ENCODE peak calls at places on chromosome 6, in five cellular contexts. D is transverse colon, Y is A549, L is heart left ventricle, Q is GM12891. E is an unnamed sample.

GRCh38 chr6:28982476-28983266 is 22.4 kb downstream of the ZNF311 start:
- DNase-seq in L (no peak), Q (no peak), Y (peak), D (no peak), E (no peak)

GRCh38 chr6:53112404-53112803 is 36.2 kb downstream of the GCM1 start:
- DNase-seq in Q (no peak), Y (peak), L (no peak), D (peak), E (no peak)

GRCh38 chr6:166443166-166443565 is 60.4 kb upstream of the MPC1 start:
- DNase-seq in D (no peak), L (no peak), Q (no peak), Y (no peak), E (no peak)

GRCh38 chr6:11586574-11586973 is 49.0 kb downstream of the TMEM170B start:
- DNase-seq in D (no peak), Y (peak), Q (no peak), L (no peak), E (no peak)

GRCh38 chr6:109059148-109059547 is 35.5 kb downstream of the SESN1 start:
- DNase-seq in Y (peak), Q (no peak), L (no peak), D (no peak), E (no peak)

GRCh38 chr6:161001421-161001820 is 9.9 kb downstream of the MAP3K4 start:
- DNase-seq in Q (no peak), Y (no peak), L (no peak), D (no peak), E (no peak)

GRCh38 chr6:104682722-104683643 is 176.7 kb downstream of the HACE1 start:
- DNase-seq in L (peak), D (peak), Q (peak), Y (peak), E (peak)

GRCh38 chr6:7157752-7158616 is 50.2 kb downstream of the RREB1 start:
- DNase-seq in L (no peak), Y (no peak), Q (no peak), D (no peak), E (no peak)

GRCh38 chr6:42093582-42094329 is 43.4 kb downstream of the TAF8 start:
- DNase-seq in Y (no peak), L (peak), Q (no peak), D (peak), E (no peak)

GRCh38 chr6:93105017-93105416 is 314.3 kb downstream of the EPHA7 start:
- DNase-seq in Q (no peak), D (no peak), L (no peak), Y (no peak), E (no peak)

GRCh38 chr6:83514877-83515466 is 2.6 kb downstream of the PRSS35 start:
- DNase-seq in Q (no peak), L (no peak), D (no peak), Y (peak), E (no peak)

GRCh38 chr6:900716-901605 is 208.0 kb upstream of the EXOC2 start:
- DNase-seq in Y (peak), L (no peak), Q (no peak), D (no peak), E (peak)

GRCh38 chr6:165751486-165751885 is 88.4 kb upstream of the PDE10A start:
- DNase-seq in Q (no peak), D (no peak), L (no peak), Y (no peak), E (no peak)

GRCh38 chr6:22413681-22414305 is 117.0 kb upstream of the PRL start:
- DNase-seq in Y (no peak), D (no peak), L (no peak), Q (no peak), E (no peak)

GRCh38 chr6:144797881-144798589 is 512.9 kb downstream of the UTRN start:
- DNase-seq in Y (peak), D (no peak), Q (no peak), L (no peak), E (no peak)

GRCh38 chr6:169932491-169932890 is 181.1 kb downstream of the ERMARD start:
- DNase-seq in Q (no peak), D (no peak), Y (no peak), L (no peak), E (no peak)

DNA sequence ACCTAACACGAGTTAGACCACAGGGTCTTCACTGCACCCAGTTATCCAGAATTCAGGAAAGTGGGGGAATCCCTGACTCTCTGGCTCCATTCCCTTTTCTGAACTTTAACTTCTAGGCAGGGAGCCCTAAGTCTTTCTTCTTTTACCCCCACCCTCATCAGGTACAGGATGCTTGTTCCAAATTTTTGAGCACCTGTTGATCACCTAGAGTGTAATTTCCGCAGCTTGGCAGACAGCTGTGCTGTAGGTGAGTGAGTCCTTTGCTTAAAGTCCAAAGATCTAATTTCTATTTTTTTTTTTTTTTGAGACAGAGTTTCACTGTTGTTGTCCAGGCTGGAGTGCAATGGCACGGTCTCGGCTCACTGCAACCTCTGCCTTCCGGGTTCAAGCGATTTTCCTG is 89.5 kb upstream of the AKIRIN2 start:
- DNase-seq in L (no peak), D (no peak), Y (no peak), Q (no peak), E (no peak)
- TF ChIP-seq POLR2A in L (no peak), D (no peak), Y (no peak), Q (no peak), E (no peak)

GRCh38 chr6:13272131-13273046 is 55.9 kb downstream of the TBC1D7 start:
- DNase-seq in Q (no peak), D (peak), L (peak), Y (no peak), E (peak)
- TF ChIP-seq POLR2A in Q (peak), D (peak), L (no peak), Y (no peak), E (peak)

GRCh38 chr6:20291764-20292227 is 79.5 kb upstream of the MBOAT1 start:
- DNase-seq in Y (peak), D (peak), Q (peak), L (peak), E (peak)
- TF ChIP-seq POLR2A in Y (no peak), D (no peak), Q (no peak), L (no peak), E (no peak)

GRCh38 chr6:33578164-33578563 is 1.9 kb downstream of the BAK1 start:
- DNase-seq in Y (no peak), L (no peak), Q (no peak), D (no peak), E (no peak)

GRCh38 chr6:33577718-33578117 is 2.4 kb downstream of the BAK1 start:
- DNase-seq in Y (no peak), D (peak), L (no peak), Q (no peak), E (no peak)

GRCh38 chr6:33578588-33579011 is 1.5 kb downstream of the BAK1 start:
- DNase-seq in D (peak), Y (no peak), L (no peak), Q (peak), E (no peak)

GRCh38 chr6:33581186-33581585 is 1.1 kb upstream of the BAK1 start:
- DNase-seq in D (no peak), L (no peak), Q (no peak), Y (no peak), E (no peak)

GRCh38 chr6:33579828-33580714 is at the start of gene BAK1:
- DNase-seq in L (peak), Y (peak), Q (peak), D (peak), E (peak)
- TF ChIP-seq POLR2A in L (no peak), Y (peak), Q (peak), D (peak), E (peak)

GRCh38 chr6:17986656-17987575 is 519 bp downstream of the KIF13A start:
- DNase-seq in D (peak), Y (peak), Q (no peak), L (peak), E (peak)
- TF ChIP-seq POLR2A in D (peak), Y (no peak), Q (no peak), L (no peak), E (peak)

E was measured in right lobe of liver.